ENCODE peak calls at places on chromosome 6, in six cellular contexts. G is effector memory CD4-positive, alpha-beta T cell; Y is tibial artery; R is Karpas-422; P is heart left ventricle; T is lung. A is an unnamed sample.

GRCh38 chr6:90219168-90219985 is 77.3 kb downstream of the BACH2 start:
- DNase-seq in G (no peak), Y (no peak), R (no peak), P (peak; percentile 63), T (no peak), A (no peak)

GRCh38 chr6:2028457-2029038 is 216.9 kb downstream of the GMDS start:
- DNase-seq in G (no peak), Y (no peak), R (peak; percentile 71), P (no peak), T (no peak), A (no peak)

GRCh38 chr6:32154514-32155161 is 697 bp downstream of the PPT2 start:
- DNase-seq in G (peak; percentile 35), Y (peak; percentile 60), R (peak; percentile 91), P (peak; percentile 78), T (peak; percentile 65), A (no peak)

GRCh38 chr6:97469451-97469850 is 186.4 kb upstream of the MMS22L start:
- DNase-seq in G (no peak), Y (no peak), R (no peak), P (no peak), T (no peak), A (no peak)

GRCh38 chr6:93423542-93423941 is 4.2 kb upstream of the EPHA7 start:
- DNase-seq in G (no peak), Y (no peak), R (peak; percentile 76), P (peak; percentile 37), T (no peak), A (no peak)

GRCh38 chr6:159790947-159791598 is 806 bp downstream of the MRPL18 start:
- DNase-seq in G (peak; percentile 6), Y (peak; percentile 21), R (peak; percentile 66), P (no peak), T (no peak), A (no peak)

GRCh38 chr6:106098383-106099234 is 12.5 kb downstream of the PRDM1 start:
- DNase-seq in G (peak; percentile 67), Y (no peak), R (no peak), P (no peak), T (peak; percentile 52), A (no peak)

GRCh38 chr6:105553174-105553573 is 150.3 kb upstream of the PREP start:
- DNase-seq in G (no peak), Y (no peak), R (no peak), P (no peak), T (no peak), A (no peak)

GRCh38 chr6:89117285-89118108 is at the start of gene SRSF12:
- DNase-seq in G (peak; percentile 3), Y (no peak), R (no peak), P (peak; percentile 48), T (peak; percentile 39), A (no peak)

GRCh38 chr6:19731286-19731685 is 105.9 kb upstream of the ID4 start:
- DNase-seq in G (no peak), Y (no peak), R (no peak), P (no peak), T (no peak), A (no peak)

GRCh38 chr6:148842631-148843030 is 95.8 kb downstream of the UST start:
- DNase-seq in G (no peak), Y (no peak), R (no peak), P (no peak), T (peak; percentile 31), A (no peak)

GRCh38 chr6:165940366-165940765 is 227.3 kb downstream of the TBXT start:
- DNase-seq in G (no peak), Y (no peak), R (no peak), P (no peak), T (no peak), A (no peak)

GRCh38 chr6:91860951-91861350 is 1274.1 kb upstream of the MAP3K7 start:
- DNase-seq in G (no peak), Y (no peak), R (no peak), P (no peak), T (no peak), A (no peak)

GRCh38 chr6:16841241-16841640 is 80.0 kb upstream of the ATXN1 start:
- DNase-seq in G (no peak), Y (no peak), R (no peak), P (no peak), T (no peak), A (no peak)

GRCh38 chr6:365835-366234 is 25.7 kb upstream of the IRF4 start:
- DNase-seq in G (no peak), Y (no peak), R (no peak), P (no peak), T (no peak), A (no peak)

GRCh38 chr6:125301435-125302391 is at the start of gene HDDC2:
- DNase-seq in G (no peak), Y (peak; percentile 59), R (peak; percentile 82), P (peak; percentile 89), T (peak; percentile 71), A (peak; percentile 72)

GRCh38 chr6:137261393-137262154 is 42.4 kb upstream of the IFNGR1 start:
- DNase-seq in G (no peak), Y (no peak), R (peak; percentile 79), P (no peak), T (no peak), A (no peak)

GRCh38 chr6:18262812-18263560 is 1.3 kb downstream of the DEK start:
- DNase-seq in G (peak; percentile 15), Y (no peak), R (peak; percentile 82), P (no peak), T (no peak), A (no peak)

GRCh38 chr6:119602215-119603178 is 252.9 kb upstream of the MAN1A1 start:
- DNase-seq in G (no peak), Y (no peak), R (no peak), P (no peak), T (no peak), A (no peak)

GRCh38 chr6:118896339-118897136 is 2.6 kb downstream of the ASF1A start:
- DNase-seq in G (no peak), Y (no peak), R (peak; percentile 82), P (no peak), T (no peak), A (no peak)

GRCh38 chr6:77181749-77182148 is 281.5 kb downstream of the HTR1B start:
- DNase-seq in G (no peak), Y (no peak), R (no peak), P (no peak), T (no peak), A (no peak)
- H3K27ac ChIP-seq in G (no peak overlapping the region), Y (no peak overlapping the region), R (no peak overlapping the region), P (no peak overlapping the region), T (no peak overlapping the region), A (no peak overlapping the region)

DNA sequence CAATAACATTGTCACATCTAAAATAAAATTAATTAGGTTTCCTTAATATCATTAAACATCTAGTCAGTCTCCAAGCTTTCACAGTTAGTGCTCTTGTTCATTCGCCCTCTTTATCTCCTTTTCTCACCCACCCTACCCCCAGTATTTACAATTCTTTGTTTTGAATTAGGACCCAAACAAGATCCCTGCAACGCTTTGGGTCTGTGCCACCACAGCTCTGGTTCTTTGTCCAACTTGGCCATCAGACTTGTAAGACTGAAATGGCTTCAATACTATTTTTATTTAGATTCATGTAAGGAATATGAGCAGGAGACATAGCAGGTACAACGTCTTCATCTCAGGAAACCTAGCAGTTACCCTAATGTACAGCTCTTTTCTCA is 276.5 kb downstream of the CDKAL1 start:
- DNase-seq in G (no peak), Y (no peak), R (no peak), P (peak; percentile 30), T (no peak), A (no peak)
- H3K27ac ChIP-seq in G (no peak overlapping the region), Y (no peak overlapping the region), R (no peak overlapping the region), P (peak overlapping the region; percentile 38), T (peak overlapping the region; percentile 29), A (no peak overlapping the region)

DNA sequence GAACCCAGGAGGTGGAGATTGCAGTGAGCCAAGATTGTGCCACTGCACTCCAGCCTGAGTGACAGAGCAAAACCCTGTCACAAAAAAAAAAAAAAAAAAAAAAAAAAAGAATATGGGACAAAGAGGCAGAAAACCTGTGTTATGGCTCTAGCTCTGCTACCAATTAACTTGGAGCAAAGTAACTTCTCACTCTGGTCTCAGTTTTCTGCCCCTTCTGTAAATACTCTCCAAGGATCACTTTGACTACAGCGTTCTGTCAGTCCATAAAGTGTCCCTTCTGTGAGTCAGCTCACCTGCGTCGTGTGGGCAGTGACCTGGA is 24.6 kb downstream of the C6orf132 start:
- DNase-seq in G (no peak), Y (no peak), R (no peak), P (no peak), T (no peak), A (no peak)
- H3K27ac ChIP-seq in G (no peak overlapping the region), Y (no peak overlapping the region), R (no peak overlapping the region), P (peak overlapping the region; percentile 74), T (no peak overlapping the region), A (no peak overlapping the region)

DNA sequence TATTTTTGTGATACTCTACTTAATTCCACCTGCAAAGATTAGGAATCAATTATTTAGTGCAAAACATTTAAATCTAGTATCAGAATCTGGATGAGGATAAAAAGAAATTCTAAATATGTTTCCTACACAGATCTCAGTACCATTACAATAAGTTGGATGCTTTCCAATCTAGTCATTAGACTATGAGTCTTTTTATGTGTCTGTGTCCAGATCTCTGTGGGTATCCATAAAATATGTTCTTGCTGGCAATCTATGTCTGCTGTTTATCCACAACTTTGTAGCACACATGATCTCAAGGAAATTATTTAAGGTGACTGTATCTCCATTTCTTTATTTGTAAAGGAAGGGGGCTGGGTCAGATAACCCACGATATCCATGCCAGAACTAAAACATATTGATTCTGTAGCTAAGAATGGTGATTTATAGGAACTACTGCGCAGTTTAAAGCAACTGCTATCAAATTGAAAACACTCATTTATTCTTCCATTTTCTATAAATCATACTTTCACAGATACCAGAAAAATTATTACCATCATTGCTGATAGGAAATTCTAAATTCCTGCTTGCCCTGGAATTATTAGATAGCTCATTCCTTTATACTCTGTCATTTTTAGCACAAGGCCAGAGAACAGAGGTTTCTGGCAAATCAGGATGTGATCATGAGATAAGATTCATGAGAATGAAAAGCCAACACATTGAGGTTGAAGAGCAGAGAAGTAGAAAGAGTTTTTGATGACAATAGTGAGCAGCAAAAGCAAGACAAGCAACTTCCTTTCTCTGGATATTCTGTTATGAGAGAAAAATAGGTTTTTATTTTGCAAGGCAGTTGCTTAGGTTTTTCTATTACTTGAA is 851.4 kb upstream of the CITED2 start:
- DNase-seq in G (no peak), Y (no peak), R (no peak), P (no peak), T (no peak), A (no peak)
- H3K27ac ChIP-seq in G (no peak overlapping the region), Y (no peak overlapping the region), R (no peak overlapping the region), P (no peak overlapping the region), T (no peak overlapping the region), A (no peak overlapping the region)

GRCh38 chr6:7125290-7125689 is 17.5 kb downstream of the RREB1 start:
- DNase-seq in G (no peak), Y (no peak), R (no peak), P (no peak), T (no peak), A (no peak)
- H3K27ac ChIP-seq in G (no peak overlapping the region), Y (no peak overlapping the region), R (no peak overlapping the region), P (no peak overlapping the region), T (no peak overlapping the region), A (no peak overlapping the region)

GRCh38 chr6:170147832-170148708 is 142.8 kb downstream of the DLL1 start:
- DNase-seq in G (peak; percentile 7), Y (no peak), R (no peak), P (peak; percentile 24), T (no peak), A (no peak)
- H3K27ac ChIP-seq in G (no peak overlapping the region), Y (no peak overlapping the region), R (no peak overlapping the region), P (peak overlapping the region; percentile 22), T (no peak overlapping the region), A (no peak overlapping the region)

A was measured in caudate nucleus.